ENCODE peak calls at places on chromosomes 4 and X, in nine cellular contexts. Q, M, U, V, W, Y, D, L and J are unnamed samples.

GRCh38 chr4:48779095-48779997 is 733 bp downstream of the FRYL start:
- DNase-seq in V (peak; percentile 73), D (peak; percentile 43), L (peak; percentile 75), Y (peak; percentile 47), M (peak; percentile 61), U (peak; percentile 57), Q (peak; percentile 58), W (peak; percentile 30), J (peak; percentile 66)

GRCh38 chr4:158253350-158253980 is 43.2 kb downstream of the TMEM144 start:
- DNase-seq in M (peak; percentile 25), V (peak; percentile 54), Y (peak; percentile 29), L (peak; percentile 65), W (no peak), D (peak; percentile 9), Q (no peak), U (peak; percentile 66), J (peak; percentile 21)

GRCh38 chrX:113512700-113513395 is 672.2 kb upstream of the AMOT start:
- DNase-seq in Q (no peak), V (no peak), Y (no peak), M (no peak), L (no peak), D (no peak), U (no peak), W (no peak), J (no peak)

GRCh38 chr4:185424905-185425599 is 712 bp downstream of the UFSP2 start:
- DNase-seq in M (no peak), W (no peak), U (no peak), D (no peak), L (peak; percentile 48), Q (no peak), Y (no peak), V (no peak), J (no peak)

GRCh38 chr4:74376888-74377483 is 12.0 kb downstream of the EREG start:
- DNase-seq in Y (no peak), D (no peak), L (peak; percentile 81), Q (no peak), U (no peak), V (no peak), W (no peak), M (no peak), J (no peak)

GRCh38 chr4:87058272-87059073 is 123.7 kb downstream of the AFF1 start:
- DNase-seq in W (no peak), Y (no peak), M (peak; percentile 62), V (no peak), Q (no peak), U (no peak), L (no peak), D (no peak), J (no peak)

GRCh38 chr4:99817310-99817885 is 771 bp downstream of the DAPP1 start:
- DNase-seq in D (no peak), W (no peak), Q (no peak), L (no peak), M (no peak), Y (no peak), V (no peak), U (no peak), J (no peak)

GRCh38 chrX:78514852-78515251 is 144.3 kb downstream of the RTL3 start:
- DNase-seq in D (no peak), V (no peak), M (no peak), W (peak; percentile 19), U (no peak), L (no peak), Q (no peak), Y (no peak), J (peak; percentile 67)

GRCh38 chr4:129153700-129154099 is 57.7 kb downstream of the C4orf33 start:
- DNase-seq in Y (no peak), W (no peak), Q (no peak), M (no peak), U (no peak), L (no peak), D (no peak), V (no peak), J (no peak)

GRCh38 chr4:169341490-169341889 is 70.7 kb upstream of the SH3RF1 start:
- DNase-seq in V (no peak), W (no peak), L (no peak), M (no peak), Q (no peak), D (no peak), Y (no peak), U (no peak), J (no peak)

GRCh38 chr4:72969957-72970356 is 99.6 kb downstream of the COX18 start:
- DNase-seq in Q (no peak), U (no peak), M (no peak), L (peak; percentile 4), Y (no peak), D (no peak), V (no peak), W (no peak), J (no peak)